ENCODE peak calls at places on chromosomes 2 and 18, in nine cellular contexts. S, L, X, J, T, M, C, G and Q are unnamed samples.

GRCh38 chr2:237541242-237541641 is 25.1 kb upstream of the PRLH start:
- ATAC-seq in L (no peak), S (no peak), T (peak; percentile 23), M (no peak), J (no peak), C (no peak), G (peak; percentile 38), X (no peak), Q (no peak)

GRCh38 chr2:147463881-147464520 is 380.8 kb upstream of the ACVR2A start:
- ATAC-seq in G (peak; percentile 98), X (no peak), L (no peak), S (no peak), C (peak; percentile 91), T (no peak), J (peak; percentile 93), M (no peak), Q (no peak)

GRCh38 chr2:961786-962185 is 11.1 kb downstream of the SNTG2 start:
- ATAC-seq in C (no peak), T (no peak), G (no peak), X (no peak), L (peak; percentile 65), S (no peak), M (no peak), J (no peak), Q (no peak)

GRCh38 chr18:46040747-46041104 is 31.3 kb downstream of the PSTPIP2 start:
- ATAC-seq in S (no peak), G (no peak), C (no peak), X (no peak), M (no peak), J (no peak), L (no peak), T (peak; percentile 55), Q (no peak)

GRCh38 chr2:187429989-187430388 is 18.1 kb downstream of the CALCRL start:
- ATAC-seq in C (no peak), X (no peak), G (no peak), T (no peak), M (no peak), L (no peak), S (no peak), J (no peak), Q (no peak)

GRCh38 chr2:40760071-40760666 is 308.3 kb upstream of the SLC8A1 start:
- ATAC-seq in C (no peak), S (peak; percentile 51), J (no peak), L (peak; percentile 61), M (no peak), G (no peak), T (no peak), X (peak; percentile 94), Q (no peak)

GRCh38 chr18:13989209-13989608 is 73.9 kb upstream of the MC2R start:
- ATAC-seq in X (no peak), M (no peak), J (no peak), L (no peak), C (no peak), S (no peak), T (no peak), G (no peak), Q (no peak)

GRCh38 chr2:213157242-213157641 is 5.8 kb upstream of the IKZF2 start:
- ATAC-seq in X (no peak), M (peak; percentile 48), T (no peak), C (no peak), L (no peak), G (no peak), J (no peak), S (no peak), Q (no peak)

GRCh38 chr2:42074661-42075060 is 26.8 kb downstream of the PKDCC start:
- ATAC-seq in L (no peak), M (no peak), G (no peak), C (no peak), J (no peak), X (no peak), T (no peak), S (no peak), Q (no peak)

GRCh38 chr2:82027901-82028570 is 1723.5 kb upstream of the LRRTM1 start:
- ATAC-seq in C (no peak), M (no peak), G (no peak), L (no peak), J (no peak), T (no peak), S (no peak), X (no peak), Q (no peak)